ENCODE peak calls at places on chromosomes 1 and 21, in ten cellular contexts. P, U, E, X, G, T, Y, M, B and V are unnamed samples.

GRCh38 chr1:59044535-59045121 is 252.3 kb upstream of the FGGY start:
- DNase-seq in P (no peak), U (no peak), E (no peak), X (no peak), G (no peak), T (no peak), Y (no peak), M (no peak), B (no peak), V (no peak)

GRCh38 chr21:43298546-43299440 is 128.1 kb downstream of the SIK1 start:
- DNase-seq in P (peak), U (no peak), E (peak), X (no peak), G (no peak), T (no peak), Y (no peak), M (no peak), B (no peak), V (no peak)

GRCh38 chr21:44972301-44972814 is 32.5 kb downstream of the SLX9 start:
- DNase-seq in P (no peak), U (no peak), E (no peak), X (no peak), G (no peak), T (no peak), Y (no peak), M (no peak), B (peak), V (no peak)

GRCh38 chr1:24567792-24568388 is 12.0 kb downstream of the NCMAP start:
- DNase-seq in P (no peak), U (no peak), E (peak), X (no peak), G (no peak), T (no peak), Y (peak), M (no peak), B (no peak), V (no peak)

GRCh38 chr1:80468356-80468755 is 1332.4 kb upstream of the ADGRL2 start:
- DNase-seq in P (no peak), U (no peak), E (no peak), X (no peak), G (no peak), T (no peak), Y (no peak), M (no peak), B (no peak), V (no peak)

GRCh38 chr1:110243581-110243980 is 33.5 kb downstream of the KCNC4 start:
- DNase-seq in P (no peak), U (peak), E (no peak), X (no peak), G (no peak), T (no peak), Y (peak), M (no peak), B (peak), V (no peak)

GRCh38 chr1:25675729-25676476 is 59.3 kb downstream of the MAN1C1 start:
- DNase-seq in P (no peak), U (peak), E (no peak), X (no peak), G (no peak), T (peak), Y (no peak), M (no peak), B (no peak), V (no peak)

GRCh38 chr1:14913475-14914155 is 239.9 kb upstream of the TMEM51 start:
- DNase-seq in P (peak), U (peak), E (no peak), X (no peak), G (no peak), T (no peak), Y (peak), M (no peak), B (no peak), V (no peak)

GRCh38 chr1:175192630-175193338 is at the start of gene KIAA0040:
- DNase-seq in P (peak), U (peak), E (peak), X (no peak), G (no peak), T (peak), Y (peak), M (peak), B (peak), V (peak)

GRCh38 chr1:52653207-52653849 is 20.4 kb downstream of the SHISAL2A start:
- DNase-seq in P (no peak), U (no peak), E (no peak), X (no peak), G (no peak), T (no peak), Y (no peak), M (no peak), B (no peak), V (no peak)

GRCh38 chr1:151816964-151817730 is 11.9 kb upstream of the LINGO4 start:
- DNase-seq in P (no peak), U (no peak), E (no peak), X (no peak), G (no peak), T (peak), Y (peak), M (no peak), B (no peak), V (no peak)

GRCh38 chr1:214551436-214552173 is at the start of gene PTPN14:
- DNase-seq in P (peak), U (peak), E (peak), X (peak), G (peak), T (peak), Y (peak), M (peak), B (peak), V (peak)

GRCh38 chr1:184838374-184838995 is 83.8 kb upstream of the EDEM3 start:
- DNase-seq in P (peak), U (no peak), E (no peak), X (peak), G (peak), T (no peak), Y (peak), M (peak), B (peak), V (peak)
- TF ChIP-seq CTCF in P (no peak), U (no peak), E (no peak), X (no peak), G (no peak), T (no peak), Y (peak), M (no peak), B (no peak), V (peak)

GRCh38 chr21:21230672-21231071 is 232.5 kb downstream of the NCAM2 start:
- DNase-seq in P (no peak), U (no peak), E (no peak), X (no peak), G (no peak), T (no peak), Y (peak), M (peak), B (no peak), V (no peak)

GRCh38 chr21:21236981-21237380 is 238.8 kb downstream of the NCAM2 start:
- DNase-seq in P (no peak), U (no peak), E (no peak), X (no peak), G (no peak), T (no peak), Y (no peak), M (no peak), B (no peak), V (no peak)

GRCh38 chr21:21226472-21226871 is 228.3 kb downstream of the NCAM2 start:
- DNase-seq in P (no peak), U (no peak), E (no peak), X (no peak), G (no peak), T (no peak), Y (no peak), M (no peak), B (no peak), V (no peak)

DNA sequence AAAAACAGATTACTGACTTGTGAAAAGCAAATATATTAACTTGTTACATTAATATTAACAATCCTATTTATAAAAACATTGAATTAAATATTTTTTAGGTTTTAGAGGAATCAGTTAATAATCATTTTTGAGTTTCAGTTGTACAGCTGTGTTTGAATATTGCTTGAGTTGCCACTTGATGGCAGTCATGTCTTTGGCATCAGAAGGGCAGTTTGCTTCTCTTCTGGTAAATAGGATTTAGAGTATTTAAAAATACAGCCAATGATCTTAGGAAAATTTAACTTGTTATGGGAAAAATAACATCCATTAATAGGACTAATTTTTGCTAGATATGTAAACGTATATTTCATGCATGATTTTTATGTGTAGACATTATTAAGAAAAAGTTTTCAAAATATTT is 234.1 kb downstream of the NCAM2 start:
- DNase-seq in P (no peak), U (no peak), E (no peak), X (peak), G (no peak), T (peak), Y (peak), M (peak), B (no peak), V (no peak)
- TF ChIP-seq CTCF in P (no peak), U (no peak), E (peak), X (peak), G (peak), T (peak), Y (no peak), M (peak), B (no peak), V (peak)

GRCh38 chr1:64378826-64379225 is 91.1 kb upstream of the CACHD1 start:
- DNase-seq in P (no peak), U (no peak), E (no peak), X (no peak), G (no peak), T (no peak), Y (no peak), M (no peak), B (no peak), V (no peak)
- TF ChIP-seq CTCF in P (no peak), U (no peak), E (no peak), X (peak), G (no peak), T (no peak), Y (peak), M (no peak), B (no peak), V (no peak)

GRCh38 chr1:2595261-2595811 is 8.8 kb downstream of the PRXL2B start:
- DNase-seq in P (no peak), U (no peak), E (no peak), X (no peak), G (no peak), T (no peak), Y (no peak), M (no peak), B (peak), V (no peak)

GRCh38 chr1:2592672-2593071 is 6.1 kb downstream of the PRXL2B start:
- DNase-seq in P (no peak), U (no peak), E (no peak), X (no peak), G (no peak), T (no peak), Y (peak), M (no peak), B (peak), V (no peak)

GRCh38 chr1:2593251-2593878 is 6.8 kb downstream of the PRXL2B start:
- DNase-seq in P (no peak), U (no peak), E (no peak), X (no peak), G (no peak), T (no peak), Y (no peak), M (no peak), B (peak), V (no peak)

GRCh38 chr1:2594641-2595131 is 8.1 kb downstream of the PRXL2B start:
- DNase-seq in P (peak), U (no peak), E (no peak), X (no peak), G (no peak), T (no peak), Y (no peak), M (no peak), B (peak), V (no peak)

GRCh38 chr1:2594001-2594640 is 7.5 kb downstream of the PRXL2B start:
- DNase-seq in P (peak), U (no peak), E (no peak), X (no peak), G (no peak), T (no peak), Y (peak), M (peak), B (peak), V (no peak)
- TF ChIP-seq CTCF in P (no peak), U (no peak), E (no peak), X (no peak), G (no peak), T (no peak), Y (no peak), M (no peak), B (no peak), V (no peak)

GRCh38 chr1:158521666-158522058 is 32.5 kb downstream of the OR6Y1 start:
- DNase-seq in P (no peak), U (no peak), E (no peak), X (no peak), G (no peak), T (no peak), Y (no peak), M (no peak), B (no peak), V (no peak)

DNA sequence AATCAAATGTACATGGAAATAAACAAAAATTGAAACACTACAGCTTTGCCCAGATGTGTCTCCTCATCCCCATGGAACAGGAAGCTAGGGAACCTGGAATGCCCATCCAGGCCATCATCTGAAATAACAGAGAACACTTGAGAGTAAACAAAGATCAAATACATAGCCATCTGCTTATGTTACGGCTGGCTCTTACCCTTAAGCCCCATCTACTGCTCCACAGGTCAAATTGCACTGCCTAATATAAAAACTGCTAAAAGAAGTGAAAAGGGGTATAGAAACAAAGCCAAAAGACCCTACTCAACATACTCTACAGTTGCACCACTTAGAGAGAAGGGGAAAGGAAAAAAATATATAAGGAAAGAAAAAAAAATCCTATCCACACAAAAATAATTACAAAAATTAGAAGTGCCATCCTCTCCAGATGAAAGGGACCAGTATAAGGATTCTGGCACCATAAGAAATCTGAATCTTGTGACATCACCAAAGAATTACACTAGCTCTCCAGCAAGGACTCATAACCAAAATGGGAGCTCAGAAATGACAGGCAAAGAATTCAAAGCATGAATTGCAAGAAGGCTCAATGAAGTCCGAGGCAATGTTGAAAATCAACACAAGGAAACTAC is 26.9 kb downstream of the OR6Y1 start:
- DNase-seq in P (no peak), U (no peak), E (no peak), X (no peak), G (no peak), T (peak), Y (peak), M (no peak), B (no peak), V (no peak)
- TF ChIP-seq CTCF in P (peak), U (peak), E (peak), X (peak), G (no peak), T (peak), Y (peak), M (peak), B (no peak), V (no peak)

GRCh38 chr1:27366411-27367159 is at the start of gene MAP3K6:
- DNase-seq in P (peak), U (peak), E (peak), X (peak), G (peak), T (peak), Y (peak), M (peak), B (peak), V (peak)
- TF ChIP-seq CTCF in P (peak), U (peak), E (no peak), X (peak), G (no peak), T (peak), Y (peak), M (peak), B (no peak), V (peak)

GRCh38 chr1:176989023-176989422 is 175.5 kb downstream of the ASTN1 start:
- DNase-seq in P (no peak), U (no peak), E (no peak), X (no peak), G (no peak), T (no peak), Y (peak), M (no peak), B (no peak), V (no peak)
- TF ChIP-seq CTCF in P (no peak), U (no peak), E (no peak), X (no peak), G (no peak), T (no peak), Y (no peak), M (no peak), B (no peak), V (no peak)

DNA sequence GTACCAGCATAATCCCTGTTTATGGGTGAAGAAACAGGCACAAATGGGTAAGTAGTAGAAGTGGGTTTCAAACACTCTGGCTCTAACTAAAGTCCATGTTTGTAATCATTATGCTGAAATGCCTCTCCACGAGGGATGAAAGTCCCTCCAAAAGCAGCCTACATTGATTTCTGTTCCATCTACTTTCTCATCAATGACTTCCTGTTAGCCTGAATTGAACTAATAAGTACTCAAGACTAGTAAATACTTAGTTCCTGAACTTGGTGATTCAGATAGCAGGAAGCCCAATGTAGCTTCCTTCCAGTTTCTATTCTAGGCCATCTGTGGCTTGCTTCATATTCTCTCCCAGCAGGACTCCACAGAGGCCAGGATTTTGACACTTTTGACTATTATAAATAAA is 11.3 kb upstream of the BACH1 start:
- DNase-seq in P (no peak), U (no peak), E (no peak), X (no peak), G (no peak), T (no peak), Y (peak), M (peak), B (no peak), V (no peak)
- TF ChIP-seq CTCF in P (no peak), U (no peak), E (no peak), X (no peak), G (no peak), T (no peak), Y (no peak), M (no peak), B (no peak), V (no peak)